ENCODE peak calls at places on chromosomes 1 and 21, in seven cellular contexts. G is RWPE1, N is T-helper 17 cell, I is T1000, R is esophagus muscularis mucosa, C is myocyte, B is IMR-90. Y is an unnamed sample.

GRCh38 chr1:31577515-31578191 is 1.3 kb downstream of the TINAGL1 start:
- DNase-seq in G (peak), N (no peak), I (no peak), R (no peak), C (peak), B (peak), Y (no peak)

GRCh38 chr1:47522890-47523811 is 85.3 kb downstream of the FOXD2 start:
- DNase-seq in G (no peak), N (no peak), I (no peak), R (no peak), C (no peak), B (no peak), Y (no peak)

GRCh38 chr1:43446881-43447835 is 6.6 kb downstream of the HYI start:
- DNase-seq in G (no peak), N (no peak), I (no peak), R (no peak), C (no peak), B (no peak), Y (peak)

GRCh38 chr1:230870916-230871315 is 2.6 kb upstream of the C1orf198 start:
- DNase-seq in G (no peak), N (no peak), I (no peak), R (no peak), C (no peak), B (no peak), Y (no peak)

GRCh38 chr21:21612446-21612845 is 614.2 kb downstream of the NCAM2 start:
- DNase-seq in G (peak), N (no peak), I (no peak), R (no peak), C (peak), B (peak), Y (no peak)

GRCh38 chr1:52899445-52899894 is 22.1 kb downstream of the ECHDC2 start:
- DNase-seq in G (no peak), N (no peak), I (no peak), R (no peak), C (no peak), B (no peak), Y (no peak)

GRCh38 chr21:41666641-41667051 is 100.2 kb downstream of the RIPK4 start:
- DNase-seq in G (no peak), N (no peak), I (no peak), R (no peak), C (no peak), B (no peak), Y (no peak)

GRCh38 chr1:8740034-8740449 is 77.4 kb downstream of the RERE start:
- DNase-seq in G (peak), N (no peak), I (no peak), R (no peak), C (no peak), B (peak), Y (no peak)

GRCh38 chr1:207891148-207891547 is 19.8 kb downstream of the CD34 start:
- DNase-seq in G (no peak), N (no peak), I (no peak), R (no peak), C (peak), B (no peak), Y (no peak)

GRCh38 chr1:183812686-183813569 is 8.0 kb downstream of the RGL1 start:
- DNase-seq in G (no peak), N (no peak), I (no peak), R (no peak), C (peak), B (peak), Y (peak)

GRCh38 chr1:87226341-87226760 is 102.3 kb upstream of the LMO4 start:
- DNase-seq in G (peak), N (no peak), I (peak), R (no peak), C (peak), B (peak), Y (peak)

GRCh38 chr1:72439036-72439435 is 156.7 kb upstream of the NEGR1 start:
- DNase-seq in G (no peak), N (no peak), I (no peak), R (no peak), C (no peak), B (peak), Y (no peak)

GRCh38 chr1:194787001-194787400 is 1600.6 kb upstream of the B3GALT2 start:
- DNase-seq in G (no peak), N (no peak), I (no peak), R (no peak), C (no peak), B (no peak), Y (no peak)

GRCh38 chr1:199867601-199868000 is 159.9 kb upstream of the NR5A2 start:
- DNase-seq in G (no peak), N (no peak), I (no peak), R (no peak), C (no peak), B (peak), Y (no peak)

GRCh38 chr1:157199421-157199755 is 61.2 kb upstream of the ETV3 start:
- DNase-seq in G (no peak), N (no peak), I (no peak), R (peak), C (peak), B (peak), Y (peak)

GRCh38 chr21:17466166-17466565 is 46.7 kb upstream of the CXADR start:
- DNase-seq in G (no peak), N (no peak), I (no peak), R (no peak), C (no peak), B (peak), Y (no peak)

GRCh38 chr1:52413410-52414104 is 9.2 kb downstream of the PRPF38A start:
- DNase-seq in G (no peak), N (no peak), I (no peak), R (no peak), C (no peak), B (peak), Y (no peak)

GRCh38 chr1:235468009-235468408 is 36.2 kb downstream of the B3GALNT2 start:
- DNase-seq in G (no peak), N (no peak), I (no peak), R (no peak), C (no peak), B (peak), Y (no peak)

GRCh38 chr1:221765527-221765926 is 23.6 kb upstream of the DUSP10 start:
- DNase-seq in G (peak), N (no peak), I (no peak), R (no peak), C (no peak), B (no peak), Y (no peak)

GRCh38 chr21:42417533-42417932 is 13.8 kb downstream of the UBASH3A start:
- DNase-seq in G (no peak), N (no peak), I (no peak), R (no peak), C (no peak), B (no peak), Y (no peak)

GRCh38 chr21:44765231-44766013 is 36.2 kb downstream of the UBE2G2 start:
- DNase-seq in G (peak), N (peak), I (no peak), R (no peak), C (peak), B (no peak), Y (no peak)

GRCh38 chr1:57222801-57223200 is 201.1 kb downstream of the DAB1 start:
- DNase-seq in G (no peak), N (no peak), I (no peak), R (no peak), C (no peak), B (no peak), Y (no peak)

GRCh38 chr1:221849897-221850296 is 108.0 kb upstream of the DUSP10 start:
- DNase-seq in G (no peak), N (no peak), I (no peak), R (no peak), C (no peak), B (no peak), Y (no peak)

GRCh38 chr21:39667353-39667891 is 54.7 kb downstream of the B3GALT5 start:
- DNase-seq in G (no peak), N (no peak), I (no peak), R (no peak), C (no peak), B (no peak), Y (no peak)

GRCh38 chr1:168054117-168054516 is 82.6 kb downstream of the GPR161 start:
- DNase-seq in G (no peak), N (no peak), I (no peak), R (no peak), C (no peak), B (no peak), Y (no peak)

GRCh38 chr1:155082941-155083541 is 4.4 kb downstream of the EFNA3 start:
- DNase-seq in G (no peak), N (no peak), I (no peak), R (no peak), C (no peak), B (no peak), Y (no peak)

GRCh38 chr1:189424746-189425331 is 1052.8 kb downstream of the BRINP3 start:
- DNase-seq in G (no peak), N (no peak), I (peak), R (no peak), C (no peak), B (peak), Y (no peak)

GRCh38 chr1:156359973-156360372 is 9.0 kb upstream of the RHBG start:
- DNase-seq in G (no peak), N (no peak), I (no peak), R (no peak), C (peak), B (peak), Y (no peak)

GRCh38 chr1:157325220-157325619 is 187.0 kb upstream of the ETV3 start:
- DNase-seq in G (no peak), N (no peak), I (no peak), R (no peak), C (no peak), B (no peak), Y (no peak)

GRCh38 chr21:36297938-36298572 is 21.9 kb upstream of the MORC3 start:
- DNase-seq in G (peak), N (peak), I (no peak), R (no peak), C (peak), B (peak), Y (peak)

GRCh38 chr1:77540501-77541161 is 141.8 kb downstream of the ZZZ3 start:
- DNase-seq in G (peak), N (no peak), I (peak), R (no peak), C (no peak), B (peak), Y (no peak)